ENCODE peak calls at places on chromosome 13, in four cellular contexts. D is epithelial cell of proximal tubule; B is LNCaP clone FGC; S is stimulated activated naive B cell treated with anti-CD40 and anti-IgM and Interleukin-4, amounts not matched to agents 10 μg/mL and 1 μg/mL and 100 μg/mL, for 72 hours. P is an unnamed sample.
A peak's percentile ranks its signal among the peaks of the same experiment; 100 is the strongest.

GRCh38 chr13:45396548-45397095 is 21.6 kb downstream of the SLC25A30 start:
- DNase-seq in D (no peak), B (no peak), S (no peak), P (no peak)

GRCh38 chr13:22103628-22104027 is 432.8 kb downstream of the FGF9 start:
- DNase-seq in D (no peak), B (no peak), S (no peak), P (no peak)

GRCh38 chr13:110506859-110507566 is 54.5 kb downstream of the RAB20 start:
- DNase-seq in D (no peak), B (peak; percentile 86), S (no peak), P (no peak)

GRCh38 chr13:29598321-29598720 is 2.8 kb upstream of the SLC7A1 start:
- DNase-seq in D (no peak), B (no peak), S (no peak), P (no peak)

GRCh38 chr13:40755082-40755755 is 15.8 kb downstream of the MRPS31 start:
- DNase-seq in D (no peak), B (no peak), S (no peak), P (no peak)

GRCh38 chr13:79631260-79631659 is 150.3 kb downstream of the NDFIP2 start:
- DNase-seq in D (peak; percentile 91), B (peak; percentile 26), S (no peak), P (peak; percentile 96)

GRCh38 chr13:39485314-39485700 is 117.7 kb downstream of the LHFPL6 start:
- DNase-seq in D (no peak), B (no peak), S (no peak), P (no peak)

GRCh38 chr13:50990540-50991506 is 81.2 kb downstream of the RNASEH2B start:
- DNase-seq in D (no peak), B (no peak), S (no peak), P (peak; percentile 46)

GRCh38 chr13:105565328-105565727 is 970.1 kb downstream of the EFNB2 start:
- DNase-seq in D (no peak), B (no peak), S (no peak), P (no peak)

GRCh38 chr13:93224545-93224944 is 2.1 kb upstream of the GPC6 start:
- DNase-seq in D (no peak), B (no peak), S (no peak), P (peak; percentile 8)

GRCh38 chr13:33678906-33679657 is 138.9 kb upstream of the RFC3 start:
- DNase-seq in D (peak; percentile 80), B (no peak), S (peak; percentile 68), P (peak; percentile 26)

GRCh38 chr13:46478641-46479040 is 74.3 kb upstream of the LRCH1 start:
- DNase-seq in D (no peak), B (no peak), S (no peak), P (no peak)

GRCh38 chr13:39327080-39327479 is 275.9 kb downstream of the LHFPL6 start:
- DNase-seq in D (no peak), B (no peak), S (no peak), P (no peak)

GRCh38 chr13:33303885-33304284 is 18.3 kb upstream of the STARD13 start:
- DNase-seq in D (no peak), B (no peak), S (no peak), P (no peak)

GRCh38 chr13:50993908-50994307 is 84.3 kb downstream of the RNASEH2B start:
- DNase-seq in D (no peak), B (no peak), S (no peak), P (no peak)

GRCh38 chr13:74904547-74904946 is 577.4 kb downstream of the TBC1D4 start:
- DNase-seq in D (no peak), B (no peak), S (no peak), P (no peak)

GRCh38 chr13:73578251-73578875 is 519.6 kb downstream of the KLF5 start:
- DNase-seq in D (no peak), B (no peak), S (no peak), P (no peak)

GRCh38 chr13:51728972-51729371 is 75.0 kb downstream of the DHRS12 start:
- DNase-seq in D (no peak), B (no peak), S (no peak), P (peak; percentile 94)

GRCh38 chr13:41939403-41939802 is 21.5 kb downstream of the VWA8 start:
- DNase-seq in D (no peak), B (no peak), S (no peak), P (no peak)

GRCh38 chr13:100301418-100301817 is 212.5 kb downstream of the PCCA start:
- DNase-seq in D (no peak), B (no peak), S (no peak), P (no peak)

GRCh38 chr13:100808848-100809247 is 134.3 kb upstream of the TMTC4 start:
- DNase-seq in D (no peak), B (no peak), S (no peak), P (no peak)

GRCh38 chr13:41614671-41615519 is 157.5 kb downstream of the RGCC start:
- DNase-seq in D (no peak), B (no peak), S (no peak), P (peak; percentile 10)

GRCh38 chr13:51816604-51817254 is 12.8 kb upstream of the DHRS12 start:
- DNase-seq in D (no peak), B (no peak), S (no peak), P (peak; percentile 27)

GRCh38 chr13:73090116-73090811 is 31.5 kb downstream of the KLF5 start:
- DNase-seq in D (peak; percentile 85), B (no peak), S (no peak), P (peak; percentile 93)

GRCh38 chr13:90239130-90239529 is 1108.4 kb upstream of the MIR17HG start:
- DNase-seq in D (no peak), B (no peak), S (no peak), P (no peak)

GRCh38 chr13:50153888-50154287 is 138.6 kb downstream of the KCNRG start:
- DNase-seq in D (no peak), B (no peak), S (no peak), P (no peak)

GRCh38 chr13:40776681-40777165 is 5.7 kb upstream of the MRPS31 start:
- DNase-seq in D (no peak), B (no peak), S (peak; percentile 37), P (peak; percentile 87)

GRCh38 chr13:78659450-78660110 is 625 bp upstream of the OBI1 start:
- DNase-seq in D (no peak), B (no peak), S (no peak), P (peak; percentile 6)

GRCh38 chr13:112261924-112262323 is 114.2 kb upstream of the SPACA7 start:
- DNase-seq in D (no peak), B (no peak), S (no peak), P (no peak)

GRCh38 chr13:44280461-44280860 is 93.2 kb upstream of the SERP2 start:
- DNase-seq in D (peak; percentile 80), B (no peak), S (no peak), P (peak; percentile 82)

GRCh38 chr13:29935309-29935981 is 85.0 kb upstream of the UBL3 start:
- DNase-seq in D (no peak), B (no peak), S (peak; percentile 66), P (no peak)